ENCODE peak calls at places on chromosomes 16 and 17, in six cellular contexts. Q, H, D, Y, K and S are unnamed samples.
A peak's percentile ranks its signal among the peaks of the same experiment; 100 is the strongest.

GRCh38 chr17:17772231-17772630 is 64.6 kb downstream of the SREBF1 start:
- DNase-seq in Q (no peak), H (no peak), D (no peak), Y (no peak), K (no peak), S (no peak)

GRCh38 chr16:71489122-71489521 is at the start of gene ZNF19:
- DNase-seq in Q (no peak), H (no peak), D (no peak), Y (no peak), K (no peak), S (no peak)

GRCh38 chr17:10031102-10031501 is 126.0 kb upstream of the RCVRN start:
- DNase-seq in Q (no peak), H (no peak), D (no peak), Y (no peak), K (no peak), S (no peak)

GRCh38 chr16:49890876-49891275 is 35.0 kb upstream of the ZNF423 start:
- DNase-seq in Q (no peak), H (peak; percentile 22), D (peak; percentile 4), Y (no peak), K (no peak), S (peak; percentile 34)

GRCh38 chr17:54418467-54418866 is 482.2 kb upstream of the TOM1L1 start:
- DNase-seq in Q (no peak), H (no peak), D (no peak), Y (no peak), K (no peak), S (no peak)

GRCh38 chr17:68606451-68607307 is 5.5 kb upstream of the FAM20A start:
- DNase-seq in Q (no peak), H (no peak), D (no peak), Y (no peak), K (no peak), S (no peak)

GRCh38 chr16:17448640-17449638 is 21.8 kb downstream of the XYLT1 start:
- DNase-seq in Q (peak; percentile 12), H (no peak), D (peak; percentile 21), Y (peak; percentile 66), K (no peak), S (peak; percentile 70)

GRCh38 chr16:19808061-19808621 is 76.5 kb downstream of the GPRC5B start:
- DNase-seq in Q (no peak), H (peak; percentile 40), D (no peak), Y (peak; percentile 30), K (peak; percentile 12), S (no peak)

GRCh38 chr17:63250830-63251229 is 195.3 kb downstream of the CYB561 start:
- DNase-seq in Q (no peak), H (peak; percentile 65), D (no peak), Y (no peak), K (no peak), S (no peak)

GRCh38 chr16:84643180-84643583 is 5.1 kb upstream of the KLHL36 start:
- DNase-seq in Q (no peak), H (peak; percentile 92), D (no peak), Y (peak; percentile 86), K (peak; percentile 39), S (no peak)

GRCh38 chr16:1746693-1747195 is 24.6 kb downstream of the NME3 start:
- DNase-seq in Q (no peak), H (peak; percentile 16), D (no peak), Y (no peak), K (no peak), S (no peak)